ENCODE peak calls at places on chromosomes 1 and 21, in four cellular contexts. One of them, this sample, is unnamed.

GRCh38 chr21:44478801-44479167 is 23.5 kb downstream of the LRRC3 start:
- DNase-seq in SK-N-SH: no peak
- DNase-seq in H1: no peak
- DNase-seq in K562: no peak
- DNase-seq in this sample: no peak

GRCh38 chr21:36661511-36662309 is 37.2 kb upstream of the SIM2 start:
- DNase-seq in SK-N-SH: peak; percentile 43
- DNase-seq in H1: no peak
- DNase-seq in K562: peak; percentile 72
- DNase-seq in this sample: peak; percentile 51

GRCh38 chr1:230977781-230978490 is 725 bp downstream of the TTC13 start:
- DNase-seq in SK-N-SH: no peak
- DNase-seq in H1: no peak
- DNase-seq in K562: peak; percentile 66
- DNase-seq in this sample: peak; percentile 34

GRCh38 chr1:93703649-93704048 is 22.0 kb upstream of the BCAR3 start:
- DNase-seq in SK-N-SH: no peak
- DNase-seq in H1: no peak
- DNase-seq in K562: peak; percentile 47
- DNase-seq in this sample: no peak

GRCh38 chr1:118210051-118210722 is 25.2 kb upstream of the SPAG17 start:
- DNase-seq in SK-N-SH: no peak
- DNase-seq in H1: no peak
- DNase-seq in K562: no peak
- DNase-seq in this sample: no peak

GRCh38 chr1:41102208-41102607 is 80.7 kb upstream of the SLFNL1 start:
- DNase-seq in SK-N-SH: peak; percentile 56
- DNase-seq in H1: no peak
- DNase-seq in K562: no peak
- DNase-seq in this sample: no peak

GRCh38 chr1:76218888-76219588 is 144.5 kb downstream of the ST6GALNAC3 start:
- DNase-seq in SK-N-SH: no peak
- DNase-seq in H1: no peak
- DNase-seq in K562: no peak
- DNase-seq in this sample: no peak

GRCh38 chr1:181113061-181113695 is 24.7 kb downstream of the IER5 start:
- DNase-seq in SK-N-SH: peak; percentile 63
- DNase-seq in H1: no peak
- DNase-seq in K562: peak; percentile 70
- DNase-seq in this sample: no peak

GRCh38 chr1:22563671-22564612 is 653 bp downstream of the EPHA8 start:
- DNase-seq in SK-N-SH: peak; percentile 71
- DNase-seq in H1: no peak
- DNase-seq in K562: no peak
- DNase-seq in this sample: peak; percentile 25

GRCh38 chr1:147500309-147500839 is 40.9 kb upstream of the BCL9 start:
- DNase-seq in SK-N-SH: no peak
- DNase-seq in H1: no peak
- DNase-seq in K562: no peak
- DNase-seq in this sample: no peak

GRCh38 chr21:15761508-15762100 is 31.8 kb downstream of the USP25 start:
- DNase-seq in SK-N-SH: no peak
- DNase-seq in H1: no peak
- DNase-seq in K562: no peak
- DNase-seq in this sample: no peak

GRCh38 chr1:78884685-78885452 is 121.7 kb downstream of the ADGRL4 start:
- DNase-seq in SK-N-SH: no peak
- DNase-seq in H1: peak; percentile 3
- DNase-seq in K562: no peak
- DNase-seq in this sample: no peak

GRCh38 chr1:157773723-157774350 is 3.1 kb downstream of the FCRL2 start:
- DNase-seq in SK-N-SH: no peak
- DNase-seq in H1: peak; percentile 29
- DNase-seq in K562: peak; percentile 3
- DNase-seq in this sample: peak; percentile 53

DNA sequence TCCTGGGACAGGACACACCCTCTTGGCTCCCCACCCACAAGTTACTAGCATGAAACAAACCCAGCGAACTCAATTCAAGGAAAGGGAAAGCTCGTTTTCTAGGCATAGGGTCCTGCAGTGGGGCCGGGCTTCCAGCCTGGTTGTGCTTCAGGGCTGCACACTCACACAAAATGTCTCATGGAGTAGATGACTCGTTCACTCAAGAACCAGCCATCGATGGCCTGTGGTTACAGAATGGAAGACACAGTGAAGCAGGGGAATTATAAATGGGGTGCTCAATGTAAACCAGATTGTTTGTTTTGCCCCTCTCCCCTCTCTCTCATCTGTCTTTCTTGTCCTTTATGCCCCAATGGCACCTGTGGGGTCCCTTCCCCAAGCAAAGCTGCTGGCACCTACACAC is 56.0 kb upstream of the COX20 start:
- DNase-seq in SK-N-SH: no peak
- DNase-seq in H1: no peak
- DNase-seq in K562: no peak
- DNase-seq in this sample: no peak
- TF ChIP-seq TEAD4 in SK-N-SH: no peak
- TF ChIP-seq TEAD4 in H1: no peak
- TF ChIP-seq TEAD4 in K562: no peak
- TF ChIP-seq TEAD4 in this sample: no peak

GRCh38 chr1:8092603-8093141 is 66.6 kb upstream of the ERRFI1 start:
- DNase-seq in SK-N-SH: no peak
- DNase-seq in H1: no peak
- DNase-seq in K562: no peak
- DNase-seq in this sample: no peak

GRCh38 chr1:8093221-8093980 is 67.3 kb upstream of the ERRFI1 start:
- DNase-seq in SK-N-SH: no peak
- DNase-seq in H1: no peak
- DNase-seq in K562: no peak
- DNase-seq in this sample: no peak

GRCh38 chr1:8089535-8090228 is 63.6 kb upstream of the ERRFI1 start:
- DNase-seq in SK-N-SH: no peak
- DNase-seq in H1: no peak
- DNase-seq in K562: no peak
- DNase-seq in this sample: no peak

GRCh38 chr1:8090241-8090702 is 64.2 kb upstream of the ERRFI1 start:
- DNase-seq in SK-N-SH: no peak
- DNase-seq in H1: no peak
- DNase-seq in K562: no peak
- DNase-seq in this sample: no peak

DNA sequence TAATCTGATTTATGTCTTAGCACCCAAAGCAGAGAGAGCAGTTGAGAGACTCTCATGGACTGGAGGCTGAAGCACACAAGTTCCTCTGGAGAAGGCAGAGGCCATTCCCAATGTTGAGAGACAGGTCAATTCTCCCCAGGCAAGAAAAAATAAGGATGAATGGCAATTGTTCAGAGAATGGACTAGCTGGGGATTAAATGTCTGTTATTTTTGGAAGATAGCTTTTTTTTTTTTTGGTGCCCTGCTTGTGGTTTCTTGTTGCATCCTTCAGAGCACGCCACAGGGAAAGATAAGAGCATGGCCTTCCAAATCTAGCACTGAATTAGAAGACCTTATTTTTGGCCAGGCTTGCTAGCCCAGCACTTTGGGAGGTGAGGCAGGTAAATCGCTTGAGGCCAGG is 65.6 kb upstream of the ERRFI1 start:
- DNase-seq in SK-N-SH: no peak
- DNase-seq in H1: no peak
- DNase-seq in K562: no peak
- DNase-seq in this sample: no peak
- TF ChIP-seq TEAD4 in SK-N-SH: no peak
- TF ChIP-seq TEAD4 in H1: no peak
- TF ChIP-seq TEAD4 in K562: no peak
- TF ChIP-seq TEAD4 in this sample: no peak

GRCh38 chr1:116674761-116675160 is 7.2 kb upstream of the IGSF3 start:
- DNase-seq in SK-N-SH: no peak
- DNase-seq in H1: no peak
- DNase-seq in K562: no peak
- DNase-seq in this sample: no peak
- TF ChIP-seq TEAD4 in SK-N-SH: no peak
- TF ChIP-seq TEAD4 in H1: no peak
- TF ChIP-seq TEAD4 in K562: no peak
- TF ChIP-seq TEAD4 in this sample: no peak

GRCh38 chr1:177132141-177132540 is 32.4 kb downstream of the ASTN1 start:
- DNase-seq in SK-N-SH: no peak
- DNase-seq in H1: no peak
- DNase-seq in K562: no peak
- DNase-seq in this sample: no peak
- TF ChIP-seq TEAD4 in SK-N-SH: no peak
- TF ChIP-seq TEAD4 in H1: no peak
- TF ChIP-seq TEAD4 in K562: no peak
- TF ChIP-seq TEAD4 in this sample: no peak

GRCh38 chr1:80534606-80535360 is 1266.0 kb upstream of the ADGRL2 start:
- DNase-seq in SK-N-SH: no peak
- DNase-seq in H1: no peak
- DNase-seq in K562: no peak
- DNase-seq in this sample: no peak

GRCh38 chr1:80529546-80529945 is 1271.2 kb upstream of the ADGRL2 start:
- DNase-seq in SK-N-SH: no peak
- DNase-seq in H1: no peak
- DNase-seq in K562: no peak
- DNase-seq in this sample: no peak

GRCh38 chr1:80533775-80534314 is 1266.9 kb upstream of the ADGRL2 start:
- DNase-seq in SK-N-SH: no peak
- DNase-seq in H1: no peak
- DNase-seq in K562: no peak
- DNase-seq in this sample: no peak

GRCh38 chr1:80533178-80533577 is 1267.6 kb upstream of the ADGRL2 start:
- DNase-seq in SK-N-SH: no peak
- DNase-seq in H1: no peak
- DNase-seq in K562: no peak
- DNase-seq in this sample: no peak

GRCh38 chr1:80531182-80531581 is 1269.6 kb upstream of the ADGRL2 start:
- DNase-seq in SK-N-SH: no peak
- DNase-seq in H1: no peak
- DNase-seq in K562: no peak
- DNase-seq in this sample: no peak
- TF ChIP-seq TEAD4 in SK-N-SH: no peak
- TF ChIP-seq TEAD4 in H1: no peak
- TF ChIP-seq TEAD4 in K562: no peak
- TF ChIP-seq TEAD4 in this sample: no peak

GRCh38 chr1:30856260-30856790 is 52.2 kb downstream of the SDC3 start:
- DNase-seq in SK-N-SH: peak; percentile 68
- DNase-seq in H1: no peak
- DNase-seq in K562: no peak
- DNase-seq in this sample: no peak

GRCh38 chr1:30860320-30860652 is 48.3 kb downstream of the SDC3 start:
- DNase-seq in SK-N-SH: peak; percentile 61
- DNase-seq in H1: no peak
- DNase-seq in K562: no peak
- DNase-seq in this sample: no peak

GRCh38 chr1:30855686-30856259 is 52.8 kb downstream of the SDC3 start:
- DNase-seq in SK-N-SH: no peak
- DNase-seq in H1: no peak
- DNase-seq in K562: no peak
- DNase-seq in this sample: no peak

GRCh38 chr1:30857964-30858363 is 50.6 kb downstream of the SDC3 start:
- DNase-seq in SK-N-SH: no peak
- DNase-seq in H1: no peak
- DNase-seq in K562: no peak
- DNase-seq in this sample: no peak

GRCh38 chr1:30857062-30857461 is 51.5 kb downstream of the SDC3 start:
- DNase-seq in SK-N-SH: no peak
- DNase-seq in H1: no peak
- DNase-seq in K562: no peak
- DNase-seq in this sample: no peak
- TF ChIP-seq TEAD4 in SK-N-SH: no peak
- TF ChIP-seq TEAD4 in H1: no peak
- TF ChIP-seq TEAD4 in K562: no peak
- TF ChIP-seq TEAD4 in this sample: no peak

GRCh38 chr1:153356392-153357075 is 1.1 kb upstream of the S100A9 start:
- DNase-seq in SK-N-SH: no peak
- DNase-seq in H1: no peak
- DNase-seq in K562: no peak
- DNase-seq in this sample: no peak
- TF ChIP-seq TEAD4 in SK-N-SH: no peak
- TF ChIP-seq TEAD4 in H1: no peak
- TF ChIP-seq TEAD4 in K562: no peak
- TF ChIP-seq TEAD4 in this sample: no peak

DNA sequence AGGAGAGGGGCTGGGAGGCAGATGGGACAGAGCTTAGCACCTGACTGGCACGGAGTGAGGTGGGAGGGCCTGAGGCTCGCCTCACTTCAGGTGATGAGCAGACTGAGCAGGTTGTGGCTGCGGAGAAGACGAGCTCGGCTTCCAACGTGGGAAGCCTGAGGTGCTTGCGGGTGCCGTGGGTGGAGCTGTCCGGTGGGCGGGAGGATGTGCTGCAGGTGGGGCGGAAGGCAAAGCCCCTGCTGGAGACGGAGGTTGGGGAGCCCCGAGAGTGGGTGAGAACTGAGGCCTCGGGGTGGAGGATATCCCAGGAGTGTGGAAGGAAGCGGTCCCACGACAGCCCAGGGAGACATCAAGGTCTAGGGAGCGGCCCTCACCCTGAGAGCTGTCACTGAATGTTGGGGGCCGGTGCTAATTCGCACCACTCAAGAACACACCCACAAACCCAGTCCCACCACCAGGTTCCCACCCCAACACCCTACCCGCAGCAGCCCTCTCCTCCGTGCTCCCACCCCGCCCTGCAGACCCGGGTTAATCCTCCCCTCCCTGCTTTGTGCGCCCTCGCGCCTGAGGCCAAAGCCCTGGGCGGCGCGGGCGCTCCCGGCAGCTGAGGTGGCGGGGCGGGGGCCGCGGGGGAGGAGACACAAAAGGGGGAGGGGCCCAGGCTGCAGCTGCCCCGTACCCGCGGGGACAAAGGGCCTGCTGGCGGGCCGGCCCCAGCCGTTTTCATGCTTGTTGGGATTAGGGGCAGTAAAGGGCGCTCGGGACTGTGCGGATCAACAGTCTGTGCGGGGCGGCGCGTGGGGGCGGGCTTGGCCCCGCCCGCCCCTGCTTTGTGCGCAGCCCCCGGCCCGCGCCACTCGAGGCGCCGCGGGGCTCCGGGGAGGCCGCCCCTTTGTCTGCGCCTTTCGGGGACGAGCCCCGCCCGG is 11.2 kb downstream of the C1orf216 start:
- DNase-seq in SK-N-SH: peak; percentile 92
- DNase-seq in H1: no peak
- DNase-seq in K562: peak; percentile 66
- DNase-seq in this sample: peak; percentile 75
- TF ChIP-seq TEAD4 in SK-N-SH: no peak
- TF ChIP-seq TEAD4 in H1: no peak
- TF ChIP-seq TEAD4 in K562: no peak
- TF ChIP-seq TEAD4 in this sample: no peak

This sample was measured in WTC11.